ENCODE peak calls at places on chromosomes 1 and 21, in eight cellular contexts. Z, T, X, D, Y, K, F and S are unnamed samples.

GRCh38 chr1:40876891-40877290 is 14.7 kb upstream of the CITED4 start:
- DNase-seq in K (no peak), F (no peak), T (no peak), X (no peak), Z (no peak), Y (no peak), D (no peak), S (no peak)

GRCh38 chr1:25503551-25504426 is 39.6 kb upstream of the LDLRAP1 start:
- DNase-seq in T (peak), D (no peak), F (peak), K (peak), Z (no peak), Y (no peak), X (peak), S (peak)

GRCh38 chr1:13707211-13707610 is 7.2 kb downstream of the PRDM2 start:
- DNase-seq in T (no peak), D (peak), Y (no peak), K (no peak), Z (no peak), X (no peak), F (no peak), S (no peak)

GRCh38 chr1:30383131-30383793 is 340.1 kb downstream of the MATN1 start:
- DNase-seq in K (no peak), D (peak), T (peak), Z (peak), Y (no peak), X (no peak), F (no peak), S (no peak)

GRCh38 chr21:27094182-27094948 is 127.5 kb upstream of the ADAMTS5 start:
- DNase-seq in F (no peak), T (no peak), Z (no peak), X (no peak), D (peak), K (no peak), Y (no peak), S (no peak)

GRCh38 chr1:94081566-94082344 is 39.2 kb downstream of the ABCA4 start:
- DNase-seq in F (no peak), T (no peak), X (peak), K (no peak), Y (no peak), D (peak), Z (no peak), S (peak)

GRCh38 chr1:153932593-153933131 is 9.9 kb upstream of the GATAD2B start:
- DNase-seq in X (no peak), T (peak), Y (no peak), F (no peak), K (peak), D (no peak), Z (no peak), S (no peak)

GRCh38 chr1:110513511-110513910 is 5.5 kb downstream of the KCNA10 start:
- DNase-seq in Y (no peak), T (no peak), X (peak), Z (no peak), D (no peak), K (no peak), F (no peak), S (no peak)

GRCh38 chr1:117373932-117374331 is 6.7 kb downstream of the MAN1A2 start:
- DNase-seq in T (no peak), F (no peak), Y (no peak), D (no peak), K (no peak), X (no peak), Z (no peak), S (no peak)

GRCh38 chr1:33455537-33456301 is 16.7 kb upstream of the ZSCAN20 start:
- DNase-seq in Y (peak), Z (no peak), D (peak), T (no peak), X (peak), K (no peak), F (peak), S (peak)
- TF ChIP-seq CTCF in Y (peak), Z (peak), D (peak), T (peak), X (peak), K (peak), F (peak), S (peak)

DNA sequence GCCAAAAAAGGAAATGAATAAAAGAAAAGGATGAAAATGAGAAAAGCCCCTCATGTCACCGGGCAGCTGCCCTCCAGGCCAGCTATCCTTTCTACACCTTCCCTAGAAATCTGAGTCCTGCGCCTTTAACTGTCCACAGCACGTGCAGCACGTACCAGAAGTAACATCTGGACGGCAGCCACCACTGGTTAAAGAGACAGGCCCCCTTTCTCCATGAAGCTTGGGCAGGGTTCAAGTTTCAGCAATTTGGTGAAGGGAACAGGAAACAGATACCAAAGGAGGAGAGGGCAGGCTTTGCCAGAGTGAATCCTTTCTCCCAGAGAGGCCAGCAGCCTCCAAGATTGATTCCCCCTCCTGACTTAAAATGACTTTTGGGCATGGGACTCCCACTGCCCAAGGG is 3.6 kb upstream of the KIAA2013 start:
- DNase-seq in T (peak), D (peak), K (peak), X (peak), F (peak), Y (peak), Z (peak), S (no peak)
- H3K27ac ChIP-seq in T (no peak), D (peak), K (peak), X (no peak), F (peak), Y (peak), Z (no peak), S (peak)

GRCh38 chr1:73674945-73675561 is 522.9 kb downstream of the LRRIQ3 start:
- DNase-seq in Y (no peak), X (peak), D (peak), T (no peak), Z (no peak), K (no peak), F (no peak), S (peak)
- TF ChIP-seq CTCF in Y (peak), X (peak), D (peak), T (peak), Z (no peak), K (peak), F (peak), S (peak)

DNA sequence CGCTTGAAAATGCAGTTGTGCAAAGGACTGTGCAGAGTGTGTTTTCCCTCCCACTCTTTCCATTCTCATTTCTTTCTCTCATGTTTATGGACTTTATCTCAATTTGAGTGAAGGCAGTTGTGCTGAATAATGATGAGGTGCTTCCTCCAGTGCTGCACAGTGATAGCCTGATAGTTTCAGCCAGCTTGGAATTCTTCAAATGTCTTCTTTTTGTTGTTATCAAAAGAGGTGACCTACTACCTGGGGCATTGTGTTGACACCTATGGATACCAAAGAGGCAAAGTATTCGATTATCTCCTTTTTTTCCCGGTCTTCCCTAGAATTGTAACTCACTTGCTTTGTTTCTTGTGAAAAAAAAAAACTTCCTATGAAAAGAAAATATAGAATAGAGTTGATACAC is 132.6 kb upstream of the ESRRG start:
- DNase-seq in Z (no peak), Y (no peak), F (no peak), D (no peak), X (no peak), T (no peak), K (no peak), S (no peak)
- H3K27ac ChIP-seq in Z (no peak), Y (no peak), F (no peak), D (no peak), X (no peak), T (no peak), K (no peak), S (no peak)

GRCh38 chr1:1402081-1402900 is 3.2 kb upstream of the CCNL2 start:
- DNase-seq in F (no peak), D (peak), T (peak), K (no peak), Y (no peak), X (peak), Z (no peak), S (no peak)
- TF ChIP-seq CTCF in F (no peak), D (peak), T (peak), K (no peak), Y (no peak), X (peak), Z (peak), S (peak)

GRCh38 chr1:87957331-87957730 is 628.7 kb downstream of the LMO4 start:
- DNase-seq in D (no peak), T (no peak), Y (no peak), K (no peak), Z (no peak), F (no peak), X (no peak), S (no peak)

GRCh38 chr1:87958201-87958600 is 629.5 kb downstream of the LMO4 start:
- DNase-seq in T (no peak), Z (no peak), K (no peak), D (no peak), Y (no peak), F (no peak), X (no peak), S (no peak)

GRCh38 chr1:87956072-87956471 is 627.4 kb downstream of the LMO4 start:
- DNase-seq in K (peak), Y (peak), D (peak), F (peak), T (no peak), X (peak), Z (no peak), S (peak)

GRCh38 chr1:87955038-87955437 is 626.4 kb downstream of the LMO4 start:
- DNase-seq in T (no peak), X (no peak), F (no peak), D (no peak), Z (no peak), K (no peak), Y (no peak), S (no peak)

DNA sequence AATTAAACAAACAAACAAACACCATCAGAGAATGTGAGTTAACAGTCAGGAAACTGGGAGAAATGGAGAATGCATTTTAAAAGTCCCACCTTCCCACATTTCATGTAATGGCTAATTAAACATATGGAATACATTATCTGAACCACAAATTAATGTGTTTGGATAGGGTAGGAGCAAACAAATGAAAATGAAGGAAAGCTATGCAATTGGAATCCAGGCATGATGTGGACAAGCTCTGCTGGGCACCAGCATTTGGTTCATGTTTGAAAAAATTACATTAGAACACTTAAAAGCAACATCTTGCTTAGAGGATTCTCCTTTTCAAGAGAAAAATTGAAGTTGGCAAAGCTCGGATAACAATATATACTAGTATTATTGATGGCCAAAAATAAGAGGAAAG is 628.1 kb downstream of the LMO4 start:
- DNase-seq in X (no peak), T (no peak), F (no peak), K (no peak), D (no peak), Y (no peak), Z (no peak), S (no peak)
- H3K27ac ChIP-seq in X (peak), T (no peak), F (no peak), K (no peak), D (no peak), Y (peak), Z (no peak), S (no peak)

DNA sequence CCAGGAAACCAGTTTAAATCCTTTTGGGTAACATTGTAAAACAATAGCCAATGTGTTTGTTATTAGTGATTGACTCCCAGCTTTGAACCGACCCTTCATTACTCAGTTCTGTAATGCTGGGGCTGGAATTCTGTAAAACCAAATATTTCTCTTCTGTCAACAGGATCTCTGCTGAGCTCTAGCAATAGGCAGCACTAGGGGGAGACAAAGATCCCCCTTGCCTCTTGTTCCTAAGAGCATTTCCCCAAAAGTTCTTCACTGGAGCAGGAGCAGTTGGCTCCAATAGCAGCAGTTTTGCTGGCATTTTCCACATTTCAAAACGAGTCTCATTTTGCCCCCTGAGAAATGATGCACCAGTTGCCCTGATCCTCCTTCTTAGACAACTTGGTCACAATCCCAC is 1671.1 kb downstream of the MRPL39 start:
- DNase-seq in F (no peak), T (no peak), X (peak), Y (no peak), Z (no peak), D (peak), K (no peak), S (no peak)
- TF ChIP-seq CTCF in F (no peak), T (peak), X (peak), Y (no peak), Z (no peak), D (no peak), K (no peak), S (no peak)